ENCODE peak calls at places on chromosomes 5 and 9, in four cellular contexts. K is IMR-90, C is heart left ventricle, Y is kidney epithelial cell. I is an unnamed sample. For H3K27me3, the result is how much of the 10 kb centered on the place peaks cover.

GRCh38 chr5:147835386-147835798 is 3.9 kb upstream of the SPINK1 start:
- DNase-seq in K (no peak), C (no peak), Y (no peak), I (no peak)

GRCh38 chr9:118109542-118109941 is 405.3 kb downstream of the TLR4 start:
- DNase-seq in K (no peak), C (no peak), Y (no peak), I (no peak)

GRCh38 chr9:113137196-113138168 is 13.3 kb upstream of the SLC31A2 start:
- DNase-seq in K (no peak), C (no peak), Y (no peak), I (no peak)

GRCh38 chr9:112380102-112380581 is at the start of gene HSDL2:
- DNase-seq in K (peak), C (no peak), Y (no peak), I (peak)

GRCh38 chr9:22041792-22042191 is 32.7 kb upstream of the CDKN2B start:
- DNase-seq in K (no peak), C (no peak), Y (no peak), I (no peak)

GRCh38 chr9:124675261-124676158 is 95.6 kb downstream of the NR6A1 start:
- DNase-seq in K (no peak), C (no peak), Y (no peak), I (no peak)

GRCh38 chr5:171355302-171355724 is 32.3 kb upstream of the NPM1 start:
- DNase-seq in K (no peak), C (no peak), Y (no peak), I (no peak)

GRCh38 chr9:90167920-90168319 is 474.7 kb downstream of the DIRAS2 start:
- DNase-seq in K (no peak), C (no peak), Y (no peak), I (no peak)

GRCh38 chr5:79851694-79852006 is 139.4 kb downstream of the MTX3 start:
- DNase-seq in K (no peak), C (peak), Y (no peak), I (no peak)

DNA sequence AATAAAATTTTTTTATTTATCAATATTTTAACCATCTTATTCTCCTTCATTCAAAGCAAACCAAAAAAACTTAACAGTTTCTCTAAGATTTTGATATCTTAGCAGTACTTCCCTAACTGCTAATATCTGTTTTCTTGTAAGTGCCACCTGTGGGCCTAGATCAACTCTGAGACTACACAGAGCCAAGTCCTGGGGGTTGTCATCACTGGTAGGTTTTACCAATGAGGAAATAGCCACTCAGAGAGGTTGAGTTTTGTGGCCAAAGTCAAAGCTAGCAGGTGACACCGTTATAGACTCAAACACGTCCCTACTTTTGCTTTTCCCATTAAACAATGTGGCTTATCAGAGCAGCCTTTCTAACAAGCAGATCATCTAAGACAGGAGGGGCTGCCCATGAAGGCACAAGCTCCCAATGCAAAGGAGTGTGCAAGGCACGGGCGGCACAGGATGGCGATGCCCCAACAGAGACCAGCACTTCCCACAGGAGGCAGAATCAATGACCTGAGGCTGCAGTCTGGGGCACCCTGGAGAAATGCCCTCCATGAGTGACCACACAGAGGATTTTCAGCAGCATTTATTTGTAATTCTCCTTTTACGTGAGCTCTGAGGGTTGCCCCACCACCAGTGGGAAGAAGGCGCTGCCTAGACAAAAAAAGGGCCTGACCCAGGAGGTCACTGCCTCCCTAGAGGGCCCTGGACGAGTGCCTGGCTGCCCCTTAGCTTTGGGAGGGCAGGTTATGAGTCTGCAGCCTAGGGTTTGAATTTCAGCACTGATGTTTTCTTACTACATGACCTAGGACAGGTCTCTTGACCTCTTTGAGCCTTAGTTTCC is 7.4 kb downstream of the TBC1D2 start:
- DNase-seq in K (no peak), C (no peak), Y (no peak), I (no peak)
- H3K4me3 ChIP-seq in K (no peak), C (no peak), Y (no peak), I (no peak)

DNA sequence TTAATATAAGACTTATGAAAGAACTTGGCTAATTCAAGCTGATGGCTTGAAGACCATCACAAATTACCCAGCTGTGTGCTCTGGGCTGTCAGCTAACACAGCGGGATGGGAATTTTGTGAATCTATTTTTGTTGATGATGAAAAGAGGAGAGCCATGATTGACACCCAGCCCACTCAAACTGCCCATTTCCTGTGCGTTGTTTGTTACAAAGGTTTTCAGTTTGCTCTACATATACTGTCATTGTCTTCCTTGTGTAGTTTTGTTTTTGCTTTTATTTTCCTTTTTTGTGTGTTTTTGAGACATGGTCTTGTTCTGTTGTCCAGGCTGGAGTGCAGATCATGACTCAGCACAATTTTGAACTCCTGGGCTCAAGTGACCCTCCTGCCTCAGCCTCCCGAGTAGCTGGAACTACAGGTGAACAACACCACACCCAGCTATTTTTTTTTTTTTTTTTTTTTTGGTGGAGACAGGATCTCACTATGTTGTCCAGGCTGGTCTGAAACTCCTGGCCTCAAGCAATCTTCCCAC is 400.3 kb downstream of the ICE1 start:
- DNase-seq in K (no peak), C (no peak), Y (no peak), I (no peak)
- H3K27me3 ChIP-seq in K (under half), C (under half), Y (under half), I (under half)

GRCh38 chr5:134913795-134914194 is 8.9 kb downstream of the PCBD2 start:
- DNase-seq in K (no peak), C (no peak), Y (no peak), I (no peak)

GRCh38 chr5:134920848-134921575 is 16.1 kb downstream of the PCBD2 start:
- DNase-seq in K (no peak), C (no peak), Y (no peak), I (no peak)

GRCh38 chr5:134913254-134913653 is 8.3 kb downstream of the PCBD2 start:
- DNase-seq in K (no peak), C (no peak), Y (no peak), I (no peak)

GRCh38 chr5:134911285-134912215 is 6.6 kb downstream of the PCBD2 start:
- DNase-seq in K (no peak), C (no peak), Y (no peak), I (no peak)

GRCh38 chr5:134917070-134917831 is 12.3 kb downstream of the PCBD2 start:
- DNase-seq in K (no peak), C (no peak), Y (no peak), I (no peak)
- TF ChIP-seq CTCF in K (peak), C (peak), Y (peak), I (no peak)

GRCh38 chr9:131290039-131290766 is 680 bp downstream of the PLPP7 start:
- DNase-seq in K (no peak), C (no peak), Y (no peak), I (no peak)
- H3K4me3 ChIP-seq in K (no peak), C (peak), Y (peak), I (peak)

GRCh38 chr5:115500225-115500624 is 44.4 kb downstream of the FEM1C start:
- DNase-seq in K (no peak), C (no peak), Y (no peak), I (no peak)
- H3K27me3 ChIP-seq in K (under half), C (under half), Y (under half), I (under half)

DNA sequence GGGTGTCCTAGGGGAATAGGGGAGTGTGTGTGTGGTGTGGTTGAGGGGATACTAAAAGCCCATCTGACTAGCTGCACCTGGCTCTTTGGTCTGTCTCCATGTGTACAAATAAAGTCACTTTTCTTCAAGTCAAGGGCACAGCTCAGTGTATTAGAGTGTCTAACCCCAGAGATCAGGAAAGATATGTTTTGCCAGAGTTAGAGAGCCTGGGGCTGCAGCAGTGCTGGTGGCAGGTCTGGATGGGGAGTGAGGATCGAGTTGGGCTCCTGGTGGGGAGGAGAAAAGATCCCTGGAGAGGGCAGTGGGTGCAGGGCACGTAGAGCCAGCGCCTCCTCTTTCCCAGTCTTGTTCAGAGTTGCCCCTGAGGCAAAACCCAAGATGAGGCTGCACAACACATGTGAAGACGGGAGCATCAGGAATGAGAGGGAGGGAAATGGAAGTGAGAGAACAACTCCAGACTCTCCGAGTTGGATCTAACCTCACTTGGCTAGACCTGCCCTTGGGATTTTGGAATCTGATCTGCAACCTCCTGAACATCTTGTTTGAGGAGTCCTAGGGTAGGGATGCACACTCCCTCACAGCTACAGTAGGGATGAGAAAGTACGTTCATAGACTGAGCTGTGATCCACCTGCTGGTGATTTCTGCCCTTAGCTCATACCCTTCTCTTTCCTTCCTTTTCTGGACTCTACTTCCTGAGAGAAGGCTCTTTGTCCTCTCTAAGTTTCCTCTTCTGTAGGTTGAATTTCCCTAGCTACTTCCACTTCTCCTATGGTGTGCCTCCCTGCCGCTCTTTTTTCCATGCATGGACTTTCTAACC is 309.9 kb downstream of the ZSWIM6 start:
- DNase-seq in K (no peak), C (no peak), Y (no peak), I (no peak)
- TF ChIP-seq CTCF in K (peak), C (no peak), Y (peak), I (no peak)

GRCh38 chr5:142023836-142024235 is 11.0 kb upstream of the GNPDA1 start:
- DNase-seq in K (no peak), C (no peak), Y (no peak), I (no peak)
- H3K4me3 ChIP-seq in K (no peak), C (no peak), Y (no peak), I (no peak)

GRCh38 chr5:178563621-178564020 is 26.6 kb downstream of the COL23A1 start:
- DNase-seq in K (no peak), C (no peak), Y (no peak), I (no peak)
- H3K27me3 ChIP-seq in K (under half), C (under half), Y (under half), I (under half)

GRCh38 chr5:44605926-44606325 is 202.8 kb upstream of the MRPS30 start:
- DNase-seq in K (no peak), C (no peak), Y (no peak), I (no peak)

GRCh38 chr5:44603496-44604272 is 205.1 kb upstream of the MRPS30 start:
- DNase-seq in K (no peak), C (no peak), Y (no peak), I (no peak)
- TF ChIP-seq CTCF in K (no peak), C (no peak), Y (no peak), I (no peak)

GRCh38 chr9:33172735-33173238 is 5.7 kb upstream of the B4GALT1 start:
- DNase-seq in K (no peak), C (no peak), Y (no peak), I (no peak)

GRCh38 chr9:33177633-33178032 is 10.5 kb upstream of the B4GALT1 start:
- DNase-seq in K (no peak), C (no peak), Y (no peak), I (no peak)

GRCh38 chr9:33179298-33179697 is 12.2 kb upstream of the B4GALT1 start:
- DNase-seq in K (no peak), C (no peak), Y (no peak), I (no peak)

GRCh38 chr9:33172256-33172678 is 5.1 kb upstream of the B4GALT1 start:
- DNase-seq in K (no peak), C (no peak), Y (no peak), I (no peak)

GRCh38 chr9:33175633-33176325 is 8.6 kb upstream of the B4GALT1 start:
- DNase-seq in K (no peak), C (no peak), Y (no peak), I (no peak)
- H3K4me3 ChIP-seq in K (no peak), C (no peak), Y (no peak), I (no peak)